ENCODE peak calls at places on chromosomes 2 and 18, in ten cellular contexts. K is colonic mucosa; M is Peyer's patch; F is CD8-positive, alpha-beta T cell; U is heart left ventricle; N is hepatocyte; W is psoas muscle; G is neural progenitor cell; I is gastrocnemius medialis; Z is IMR-90. L is an unnamed sample. For H3K36me3 and H3K9me3, the result is how much of the 10 kb centered on the place peaks cover.

GRCh38 chr2:159855153-159856140 is 57.4 kb upstream of the CD302 start:
- DNase-seq in K (no peak), M (no peak), F (no peak), U (no peak), N (no peak), W (no peak), G (no peak), I (no peak), Z (no peak), L (no peak)

GRCh38 chr2:122451040-122451439 is 695.6 kb downstream of the TSN start:
- DNase-seq in K (no peak), M (no peak), F (no peak), U (no peak), N (peak), W (no peak), G (peak), I (no peak), Z (peak), L (peak)

GRCh38 chr2:20617892-20618467 is 32.9 kb downstream of the HS1BP3 start:
- DNase-seq in K (peak), M (peak), F (no peak), U (peak), N (peak), W (peak), G (peak), I (peak), Z (peak), L (peak)

GRCh38 chr18:12060182-12060870 is 33.3 kb upstream of the ANKRD62 start:
- DNase-seq in K (no peak), M (no peak), F (no peak), U (no peak), N (no peak), W (no peak), G (no peak), I (no peak), Z (no peak), L (no peak)

GRCh38 chr2:149741646-149742045 is 154.1 kb upstream of the MMADHC start:
- DNase-seq in K (no peak), M (no peak), F (no peak), U (no peak), N (no peak), W (no peak), G (no peak), I (no peak), Z (peak), L (no peak)

GRCh38 chr18:58937204-58937603 is 72.5 kb downstream of the ZNF532 start:
- DNase-seq in K (no peak), M (no peak), F (no peak), U (no peak), N (no peak), W (no peak), G (no peak), I (no peak), Z (peak), L (peak)

GRCh38 chr2:88590998-88591613 is 36.2 kb downstream of the EIF2AK3 start:
- DNase-seq in K (peak), M (peak), F (peak), U (peak), N (peak), W (no peak), G (peak), I (no peak), Z (peak), L (peak)

GRCh38 chr18:46672062-46672970 is 15.3 kb upstream of the LOXHD1 start:
- DNase-seq in K (no peak), M (no peak), F (no peak), U (no peak), N (peak), W (no peak), G (no peak), I (no peak), Z (peak), L (peak)

GRCh38 chr2:105177546-105178254 is 63.8 kb upstream of the GPR45 start:
- DNase-seq in K (no peak), M (no peak), F (no peak), U (no peak), N (no peak), W (no peak), G (no peak), I (no peak), Z (no peak), L (no peak)

GRCh38 chr18:58392336-58393000 is 236.4 kb downstream of the ALPK2 start:
- DNase-seq in K (no peak), M (no peak), F (no peak), U (no peak), N (peak), W (no peak), G (peak), I (no peak), Z (peak), L (no peak)

GRCh38 chr2:159454185-159454584 is 162.2 kb downstream of the BAZ2B start:
- DNase-seq in K (no peak), M (no peak), F (no peak), U (no peak), N (peak), W (no peak), G (no peak), I (no peak), Z (peak), L (no peak)

GRCh38 chr18:35038881-35039491 is 2.2 kb upstream of the MAPRE2 start:
- DNase-seq in K (no peak), M (no peak), F (no peak), U (no peak), N (no peak), W (no peak), G (no peak), I (no peak), Z (no peak), L (no peak)

GRCh38 chr18:11752116-11752911 is 63.2 kb downstream of the GNAL start:
- DNase-seq in K (no peak), M (no peak), F (no peak), U (no peak), N (peak), W (no peak), G (peak), I (no peak), Z (peak), L (peak)

GRCh38 chr2:119683717-119684443 is 4.9 kb downstream of the TMEM177 start:
- DNase-seq in K (no peak), M (no peak), F (no peak), U (no peak), N (no peak), W (no peak), G (no peak), I (no peak), Z (peak), L (no peak)

GRCh38 chr2:235358981-235359471 is 134.8 kb upstream of the AGAP1 start:
- DNase-seq in K (no peak), M (no peak), F (no peak), U (no peak), N (no peak), W (no peak), G (no peak), I (no peak), Z (peak), L (no peak)

GRCh38 chr2:171939754-171940093 is 17.5 kb downstream of the HAT1 start:
- DNase-seq in K (no peak), M (no peak), F (no peak), U (no peak), N (no peak), W (no peak), G (no peak), I (no peak), Z (no peak), L (no peak)

GRCh38 chr2:175926272-175926671 is 75.8 kb downstream of the LNPK start:
- DNase-seq in K (no peak), M (no peak), F (no peak), U (no peak), N (no peak), W (no peak), G (no peak), I (no peak), Z (peak), L (no peak)

GRCh38 chr2:102094917-102095316 is 47.6 kb upstream of the IL1R1 start:
- DNase-seq in K (peak), M (no peak), F (no peak), U (no peak), N (peak), W (peak), G (no peak), I (peak), Z (peak), L (no peak)

GRCh38 chr18:48797841-48798255 is 152.9 kb downstream of the SMAD7 start:
- DNase-seq in K (no peak), M (no peak), F (no peak), U (peak), N (no peak), W (no peak), G (no peak), I (peak), Z (no peak), L (no peak)

GRCh38 chr18:14098428-14098827 is 33.8 kb downstream of the ZNF519 start:
- DNase-seq in K (no peak), M (no peak), F (no peak), U (no peak), N (no peak), W (no peak), G (no peak), I (no peak), Z (no peak), L (no peak)

GRCh38 chr18:23422751-23423418 is 30.2 kb upstream of the RIOK3 start:
- DNase-seq in K (peak), M (peak), F (peak), U (no peak), N (peak), W (peak), G (no peak), I (peak), Z (peak), L (no peak)

GRCh38 chr2:147551331-147551730 is 293.5 kb upstream of the ACVR2A start:
- DNase-seq in K (no peak), M (no peak), F (no peak), U (no peak), N (no peak), W (no peak), G (no peak), I (no peak), Z (no peak), L (no peak)

GRCh38 chr18:37965572-37965970 is 400.0 kb upstream of the CELF4 start:
- DNase-seq in K (no peak), M (no peak), F (no peak), U (no peak), N (peak), W (no peak), G (no peak), I (no peak), Z (no peak), L (no peak)

GRCh38 chr18:22974707-22975106 is 41.6 kb downstream of the RBBP8 start:
- DNase-seq in K (no peak), M (no peak), F (no peak), U (no peak), N (no peak), W (no peak), G (no peak), I (no peak), Z (no peak), L (no peak)

GRCh38 chr2:238488347-238488826 is 61.7 kb downstream of the ASB1 start:
- DNase-seq in K (no peak), M (no peak), F (no peak), U (no peak), N (no peak), W (no peak), G (no peak), I (no peak), Z (no peak), L (no peak)

GRCh38 chr18:36158261-36158867 is 28.7 kb downstream of the ELP2 start:
- DNase-seq in K (no peak), M (no peak), F (no peak), U (no peak), N (no peak), W (no peak), G (no peak), I (no peak), Z (peak), L (no peak)

GRCh38 chr2:88331239-88331638 is 121.3 kb downstream of the FOXI3 start:
- DNase-seq in K (no peak), M (no peak), F (no peak), U (no peak), N (no peak), W (no peak), G (no peak), I (no peak), Z (no peak), L (no peak)

GRCh38 chr2:208356846-208357574 is 49.6 kb upstream of the PTH2R start:
- DNase-seq in K (no peak), M (no peak), F (no peak), U (no peak), N (no peak), W (no peak), G (no peak), I (no peak), Z (no peak), L (no peak)

GRCh38 chr2:203603451-203604389 is 68.6 kb upstream of the RAPH1 start:
- DNase-seq in K (no peak), M (no peak), F (no peak), U (no peak), N (no peak), W (no peak), G (no peak), I (no peak), Z (no peak), L (no peak)

GRCh38 chr2:239677455-239678185 is 276.8 kb upstream of the HDAC4 start:
- DNase-seq in K (no peak), M (peak), F (no peak), U (no peak), N (no peak), W (no peak), G (no peak), I (no peak), Z (no peak), L (no peak)

GRCh38 chr2:239676716-239677454 is 276.1 kb upstream of the HDAC4 start:
- DNase-seq in K (no peak), M (peak), F (no peak), U (no peak), N (no peak), W (no peak), G (peak), I (no peak), Z (no peak), L (no peak)

GRCh38 chr2:239679755-239680154 is 278.9 kb upstream of the HDAC4 start:
- DNase-seq in K (no peak), M (peak), F (no peak), U (no peak), N (no peak), W (no peak), G (no peak), I (no peak), Z (no peak), L (no peak)

GRCh38 chr2:239678666-239679296 is 278.0 kb upstream of the HDAC4 start:
- DNase-seq in K (no peak), M (peak), F (no peak), U (no peak), N (no peak), W (no peak), G (no peak), I (no peak), Z (no peak), L (no peak)

DNA sequence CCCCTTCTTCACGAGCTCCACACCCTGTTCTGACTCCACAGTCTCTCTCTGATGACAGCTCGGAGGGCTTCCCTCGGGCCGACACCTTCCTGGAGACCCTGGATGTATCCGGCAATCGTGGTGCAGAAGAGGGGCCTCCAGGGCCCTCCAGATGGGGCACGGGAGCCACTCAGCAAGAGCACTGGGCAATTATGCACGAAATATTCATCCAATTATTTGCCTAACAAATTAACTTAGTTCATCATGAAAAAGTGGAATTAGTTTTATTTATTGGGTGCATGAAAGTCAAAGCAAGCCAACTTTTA is 277.3 kb upstream of the HDAC4 start:
- DNase-seq in K (no peak), M (no peak), F (no peak), U (no peak), N (no peak), W (no peak), G (no peak), I (no peak), Z (no peak), L (no peak)
- TF ChIP-seq CTCF in K (no peak), M (no peak), F (no peak), U (no peak), N (no peak), W (no peak), G (no peak), I (no peak), Z (no peak), L (no peak)

GRCh38 chr2:1540481-1540880 is 127.2 kb downstream of the TPO start:
- DNase-seq in K (no peak), M (no peak), F (no peak), U (no peak), N (no peak), W (no peak), G (no peak), I (no peak), Z (no peak), L (no peak)
- H3K36me3 ChIP-seq in K (under half), M (under half), F (under half), U (under half), N (under half), W (under half), G (under half), I (under half), Z (under half), L (under half)

GRCh38 chr2:170917219-170917851 is 11.7 kb upstream of the GORASP2 start:
- DNase-seq in K (no peak), M (no peak), F (no peak), U (no peak), N (peak), W (no peak), G (peak), I (no peak), Z (no peak), L (no peak)
- H3K9me3 ChIP-seq in K (under half), M (under half), F (under half), U (half or more), N (under half), W (under half), G (under half), I (under half), Z (under half), L (under half)

GRCh38 chr2:127865926-127866325 is 8.0 kb upstream of the POLR2D start:
- DNase-seq in K (no peak), M (no peak), F (no peak), U (no peak), N (no peak), W (no peak), G (no peak), I (no peak), Z (no peak), L (no peak)

GRCh38 chr2:127859712-127860085 is 1.7 kb upstream of the POLR2D start:
- DNase-seq in K (peak), M (peak), F (peak), U (no peak), N (peak), W (no peak), G (peak), I (no peak), Z (no peak), L (no peak)

GRCh38 chr2:127862228-127862627 is 4.3 kb upstream of the POLR2D start:
- DNase-seq in K (no peak), M (no peak), F (no peak), U (no peak), N (no peak), W (no peak), G (no peak), I (no peak), Z (no peak), L (no peak)

GRCh38 chr2:127864877-127865276 is 6.9 kb upstream of the POLR2D start:
- DNase-seq in K (peak), M (no peak), F (no peak), U (no peak), N (peak), W (no peak), G (no peak), I (no peak), Z (no peak), L (peak)
- TF ChIP-seq CTCF in K (no peak), M (peak), F (no peak), U (no peak), N (no peak), W (no peak), G (no peak), I (no peak), Z (no peak), L (peak)

GRCh38 chr2:111519074-111519473 is 364.9 kb downstream of the ANAPC1 start:
- DNase-seq in K (no peak), M (no peak), F (no peak), U (no peak), N (no peak), W (no peak), G (no peak), I (no peak), Z (no peak), L (no peak)
- H3K36me3 ChIP-seq in K (under half), M (under half), F (under half), U (under half), N (under half), W (under half), G (under half), I (under half), Z (under half), L (under half)

DNA sequence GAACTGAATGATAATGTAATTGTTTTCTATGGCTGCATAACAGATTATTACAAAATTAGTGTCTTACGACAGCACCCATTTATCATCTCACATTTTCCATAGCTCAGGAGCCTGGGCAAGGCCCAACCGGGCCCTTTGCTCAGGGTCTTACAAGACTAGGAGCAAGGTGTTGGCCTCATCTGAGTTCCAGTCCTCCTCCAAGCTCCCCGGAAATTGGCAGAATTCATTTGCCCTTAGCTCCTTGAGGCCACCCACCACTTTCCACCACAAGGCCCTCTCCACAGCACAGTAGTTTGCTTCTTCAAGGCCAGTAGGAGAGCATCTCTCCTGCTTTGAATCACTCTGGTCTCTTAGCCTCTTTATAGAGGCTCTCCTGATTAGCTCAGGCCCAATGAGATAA is 89.2 kb upstream of the SALL3 start:
- DNase-seq in K (no peak), M (no peak), F (no peak), U (no peak), N (no peak), W (no peak), G (no peak), I (no peak), Z (no peak), L (no peak)
- H3K9me3 ChIP-seq in K (under half), M (under half), F (under half), U (half or more), N (under half), W (under half), G (under half), I (under half), Z (under half), L (under half)

DNA sequence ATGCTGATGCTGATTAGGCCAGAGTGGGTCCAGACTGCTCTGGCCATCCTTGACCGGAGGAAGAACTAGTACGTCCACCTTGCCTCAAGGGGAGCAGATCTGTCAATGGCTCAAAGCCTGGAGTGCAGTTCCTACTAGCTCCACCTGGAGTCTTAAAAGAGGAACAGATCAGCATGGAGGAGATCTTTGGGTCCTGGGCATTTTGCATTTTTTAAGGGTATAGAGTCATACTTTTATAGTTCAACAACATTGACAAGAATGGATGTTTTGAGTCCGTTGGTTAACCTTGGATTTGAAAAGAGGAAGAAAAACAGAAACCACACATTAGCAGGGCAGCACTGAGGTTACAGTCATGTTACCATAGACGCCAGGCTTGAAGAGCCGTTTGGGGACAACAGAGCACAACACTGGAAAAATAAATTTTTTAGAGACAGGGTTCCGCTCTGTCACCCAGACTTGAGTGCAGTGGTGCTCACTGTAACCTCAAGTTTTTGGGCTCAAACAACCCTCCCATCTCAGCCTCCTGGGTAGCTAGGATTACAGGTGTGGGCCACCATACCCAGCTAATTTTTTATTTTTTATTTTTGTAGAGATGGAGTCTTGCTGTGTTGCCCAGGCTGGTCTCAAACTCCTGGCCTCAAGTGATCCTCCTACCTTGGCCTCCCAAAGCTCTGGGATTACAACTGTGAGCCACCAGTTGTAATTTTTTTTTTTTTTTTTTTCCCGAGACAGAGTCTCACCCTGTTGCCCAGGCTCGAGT is 78.5 kb downstream of the PRKCE start:
- DNase-seq in K (no peak), M (peak), F (no peak), U (no peak), N (no peak), W (no peak), G (peak), I (no peak), Z (no peak), L (peak)
- TF ChIP-seq CTCF in K (peak), M (peak), F (no peak), U (peak), N (no peak), W (no peak), G (peak), I (no peak), Z (no peak), L (peak)

L was measured in A673.